ENCODE peak calls at places on chromosome 2, in four cellular contexts. U, Q, M and E are unnamed samples. For H3K36me3, the result is how much of the 10 kb centered on the place peaks cover.

GRCh38 chr2:207469953-207470699 is 59.6 kb upstream of the CREB1 start:
- DNase-seq in U (no peak), Q (no peak), M (no peak), E (no peak)

GRCh38 chr2:68237976-68238580 is 14.3 kb downstream of the PPP3R1 start:
- DNase-seq in Q (no peak), M (no peak), U (no peak), E (no peak)

GRCh38 chr2:10166489-10167295 is 44.2 kb downstream of the RRM2 start:
- DNase-seq in Q (no peak), M (no peak), U (no peak), E (no peak)

GRCh38 chr2:173149491-173149890 is 73.8 kb downstream of the MAP3K20 start:
- DNase-seq in M (no peak), U (peak), Q (no peak), E (no peak)

GRCh38 chr2:37459095-37459981 is 114.9 kb downstream of the QPCT start:
- DNase-seq in Q (no peak), M (no peak), U (no peak), E (no peak)

GRCh38 chr2:102418421-102418961 is 4.5 kb upstream of the IL18RAP start:
- DNase-seq in Q (no peak), U (no peak), M (peak), E (no peak)

GRCh38 chr2:65057391-65058052 is 1.3 kb downstream of the CEP68 start:
- DNase-seq in Q (no peak), M (peak), U (no peak), E (no peak)

GRCh38 chr2:230899287-230899686 is 25.8 kb downstream of the GPR55 start:
- DNase-seq in M (no peak), U (no peak), Q (no peak), E (no peak)

GRCh38 chr2:8571792-8572499 is 109.9 kb upstream of the ID2 start:
- DNase-seq in U (no peak), Q (peak), M (no peak), E (no peak)

GRCh38 chr2:107374261-107374660 is 452.4 kb upstream of the RGPD4 start:
- DNase-seq in Q (no peak), U (no peak), M (no peak), E (no peak)

GRCh38 chr2:221589696-221590095 is 17.6 kb upstream of the EPHA4 start:
- DNase-seq in Q (no peak), M (no peak), U (no peak), E (no peak)

GRCh38 chr2:10165282-10165681 is 42.7 kb downstream of the RRM2 start:
- DNase-seq in U (no peak), Q (no peak), M (no peak), E (no peak)

GRCh38 chr2:101272045-101272784 is 19.5 kb downstream of the CNOT11 start:
- DNase-seq in U (no peak), M (no peak), Q (no peak), E (no peak)
- H3K36me3 ChIP-seq in U (under half), M (under half), Q (under half), E (under half)

DNA sequence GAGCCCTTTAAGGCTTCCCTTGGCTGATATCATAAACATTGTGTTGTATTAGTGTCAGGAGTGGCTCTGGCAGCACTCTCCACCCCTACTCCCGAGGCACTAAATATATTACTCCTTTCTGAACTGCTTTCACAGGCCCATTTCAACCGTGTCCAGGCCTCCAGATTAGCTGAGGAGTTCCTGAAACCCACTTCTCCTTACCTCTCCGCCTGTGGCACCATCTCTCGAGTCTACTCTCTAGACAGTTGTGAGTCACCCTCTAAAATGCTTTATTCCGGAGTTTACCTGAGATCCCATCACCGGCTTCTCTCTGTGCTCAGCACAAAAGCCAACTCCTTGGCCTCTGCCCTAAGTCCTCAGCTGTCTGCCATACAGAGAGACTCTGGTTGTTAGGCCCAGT is 14.4 kb upstream of the STON1 start:
- DNase-seq in M (no peak), Q (peak), U (no peak), E (peak)
- H3K36me3 ChIP-seq in M (under half), Q (under half), U (under half), E (under half)

GRCh38 chr2:120287183-120288015 is 34.7 kb downstream of the RALB start:
- DNase-seq in M (no peak), Q (no peak), U (no peak), E (no peak)

GRCh38 chr2:120290737-120291136 is 38.1 kb downstream of the RALB start:
- DNase-seq in M (no peak), Q (no peak), U (no peak), E (no peak)

GRCh38 chr2:120288016-120288373 is 35.3 kb downstream of the RALB start:
- DNase-seq in U (no peak), M (no peak), Q (no peak), E (no peak)

GRCh38 chr2:120291464-120292311 is 39.0 kb downstream of the RALB start:
- DNase-seq in M (no peak), Q (no peak), U (no peak), E (no peak)

GRCh38 chr2:120289221-120289906 is 36.7 kb downstream of the RALB start:
- DNase-seq in Q (no peak), U (no peak), M (no peak), E (no peak)
- H3K36me3 ChIP-seq in Q (under half), U (under half), M (under half), E (under half)

DNA sequence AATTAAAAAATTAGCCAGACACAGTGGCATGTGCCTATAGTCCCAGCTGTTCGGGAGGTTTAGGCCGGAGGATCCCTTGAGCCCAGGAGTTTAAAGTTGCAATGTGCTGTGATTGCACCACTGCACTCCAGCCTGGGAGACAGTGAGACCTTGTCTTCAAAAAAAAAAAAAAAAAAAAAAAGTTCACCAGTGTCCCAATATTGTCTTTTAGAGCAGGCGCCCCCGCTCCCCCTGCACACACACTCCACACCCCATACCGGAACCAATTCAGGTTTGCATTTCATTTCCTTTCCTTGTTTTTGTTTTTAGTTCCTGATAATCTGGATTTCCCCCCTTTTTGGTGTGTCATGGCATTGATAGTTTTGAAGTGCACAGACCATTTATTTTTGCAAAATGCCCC is 10.4 kb downstream of the TMEM87B start:
- DNase-seq in U (no peak), M (no peak), Q (no peak), E (no peak)
- H3K36me3 ChIP-seq in U (under half), M (under half), Q (under half), E (under half)

DNA sequence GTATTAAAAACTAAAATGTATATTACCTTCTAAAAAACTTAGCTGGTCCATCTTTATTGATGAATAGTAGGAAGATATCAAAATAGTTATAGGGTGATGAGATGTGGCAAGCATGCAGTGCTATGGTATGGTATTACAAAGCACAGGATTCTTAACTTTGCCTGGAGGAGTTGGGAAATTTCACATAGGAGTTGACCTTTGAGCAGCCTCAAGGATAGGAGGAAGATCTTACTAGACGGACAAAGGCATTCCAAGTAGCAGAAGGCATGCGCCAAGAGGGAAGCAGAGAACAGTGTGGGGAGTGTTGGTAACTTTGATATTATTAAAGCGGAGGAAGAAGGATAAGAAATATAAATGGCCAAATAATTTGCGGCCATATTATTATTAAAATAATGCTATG is 60.0 kb downstream of the TTC21B start:
- DNase-seq in Q (no peak), M (no peak), U (no peak), E (no peak)
- H3K36me3 ChIP-seq in Q (under half), M (under half), U (under half), E (under half)

GRCh38 chr2:121412349-121412748 is 118.3 kb upstream of the RNU4ATAC start:
- DNase-seq in Q (no peak), U (no peak), M (no peak), E (no peak)

GRCh38 chr2:121405233-121405632 is 120.2 kb upstream of the TFCP2L1 start:
- DNase-seq in U (no peak), M (no peak), Q (no peak), E (no peak)

GRCh38 chr2:121409388-121409787 is 121.3 kb upstream of the RNU4ATAC start:
- DNase-seq in Q (no peak), U (no peak), M (no peak), E (no peak)

GRCh38 chr2:121408641-121409040 is 122.0 kb upstream of the RNU4ATAC start:
- DNase-seq in M (no peak), Q (no peak), U (no peak), E (no peak)
- H3K36me3 ChIP-seq in M (under half), Q (under half), U (under half), E (under half)

GRCh38 chr2:239464166-239465016 is 63.6 kb upstream of the HDAC4 start:
- DNase-seq in M (no peak), Q (no peak), U (no peak), E (no peak)
- H3K36me3 ChIP-seq in M (under half), Q (under half), U (under half), E (under half)

DNA sequence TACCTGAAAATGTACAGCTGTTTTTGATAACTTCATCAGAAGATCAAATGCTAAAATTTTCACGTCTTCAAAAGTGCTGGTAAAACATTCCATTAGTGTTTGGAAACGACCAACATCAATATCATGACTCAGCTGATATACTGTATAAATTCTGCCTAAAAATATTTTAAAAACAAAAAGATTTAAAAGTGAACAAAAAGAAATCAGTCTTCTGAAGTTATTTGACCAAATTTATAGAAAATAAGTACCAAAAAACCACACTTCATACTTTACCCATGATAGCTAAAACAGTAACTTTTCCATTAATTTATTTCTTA is 35.6 kb downstream of the THADA start:
- DNase-seq in U (no peak), M (no peak), Q (no peak), E (no peak)
- H3K36me3 ChIP-seq in U (under half), M (under half), Q (under half), E (under half)